ENCODE peak calls at places on chromosomes 12 and 14, in eight cellular contexts. One of them, this sample, is unnamed.

GRCh38 chr12:103269962-103270361 is 225.8 kb downstream of the C12orf42 start:
- DNase-seq in HepG2: no peak
- DNase-seq in progenitor cell of endocrine pancreas: no peak
- DNase-seq in BJ: no peak
- DNase-seq in choroid plexus epithelial cell: peak; percentile 0
- DNase-seq in spleen: no peak
- DNase-seq in dorsolateral prefrontal cortex: no peak
- DNase-seq in neural crest cell: no peak
- DNase-seq in this sample: no peak

GRCh38 chr14:69522026-69522425 is 37.5 kb downstream of the PLEKHD1 start:
- DNase-seq in HepG2: no peak
- DNase-seq in progenitor cell of endocrine pancreas: no peak
- DNase-seq in BJ: no peak
- DNase-seq in choroid plexus epithelial cell: no peak
- DNase-seq in spleen: no peak
- DNase-seq in dorsolateral prefrontal cortex: no peak
- DNase-seq in neural crest cell: no peak
- DNase-seq in this sample: no peak

GRCh38 chr12:95624544-95624943 is 73.3 kb upstream of the USP44 start:
- DNase-seq in HepG2: peak; percentile 28
- DNase-seq in progenitor cell of endocrine pancreas: no peak
- DNase-seq in BJ: no peak
- DNase-seq in choroid plexus epithelial cell: peak; percentile 41
- DNase-seq in spleen: no peak
- DNase-seq in dorsolateral prefrontal cortex: no peak
- DNase-seq in neural crest cell: no peak
- DNase-seq in this sample: no peak

GRCh38 chr12:62900686-62901272 is 34.2 kb downstream of the PPM1H start:
- DNase-seq in HepG2: peak; percentile 91
- DNase-seq in progenitor cell of endocrine pancreas: no peak
- DNase-seq in BJ: no peak
- DNase-seq in choroid plexus epithelial cell: no peak
- DNase-seq in spleen: no peak
- DNase-seq in dorsolateral prefrontal cortex: no peak
- DNase-seq in neural crest cell: no peak
- DNase-seq in this sample: no peak

GRCh38 chr14:30960216-30960615 is 65.2 kb upstream of the AP4S1 start:
- DNase-seq in HepG2: no peak
- DNase-seq in progenitor cell of endocrine pancreas: no peak
- DNase-seq in BJ: no peak
- DNase-seq in choroid plexus epithelial cell: no peak
- DNase-seq in spleen: no peak
- DNase-seq in dorsolateral prefrontal cortex: no peak
- DNase-seq in neural crest cell: no peak
- DNase-seq in this sample: no peak

GRCh38 chr14:103132381-103133212 is 9.3 kb downstream of the TNFAIP2 start:
- DNase-seq in HepG2: peak; percentile 62
- DNase-seq in progenitor cell of endocrine pancreas: no peak
- DNase-seq in BJ: no peak
- DNase-seq in choroid plexus epithelial cell: peak; percentile 89
- DNase-seq in spleen: peak; percentile 83
- DNase-seq in dorsolateral prefrontal cortex: no peak
- DNase-seq in neural crest cell: no peak
- DNase-seq in this sample: no peak

GRCh38 chr12:54009171-54010052 is 627 bp downstream of the HOXC8 start:
- DNase-seq in HepG2: no peak
- DNase-seq in progenitor cell of endocrine pancreas: no peak
- DNase-seq in BJ: no peak
- DNase-seq in choroid plexus epithelial cell: no peak
- DNase-seq in spleen: no peak
- DNase-seq in dorsolateral prefrontal cortex: no peak
- DNase-seq in neural crest cell: no peak
- DNase-seq in this sample: no peak

GRCh38 chr14:30283822-30284446 is 275.0 kb upstream of the G2E3 start:
- DNase-seq in HepG2: peak; percentile 37
- DNase-seq in progenitor cell of endocrine pancreas: no peak
- DNase-seq in BJ: no peak
- DNase-seq in choroid plexus epithelial cell: peak; percentile 83
- DNase-seq in spleen: no peak
- DNase-seq in dorsolateral prefrontal cortex: no peak
- DNase-seq in neural crest cell: peak; percentile 50
- DNase-seq in this sample: no peak

GRCh38 chr14:75273272-75274044 is 5.2 kb upstream of the FOS start:
- DNase-seq in HepG2: no peak
- DNase-seq in progenitor cell of endocrine pancreas: no peak
- DNase-seq in BJ: no peak
- DNase-seq in choroid plexus epithelial cell: peak; percentile 98
- DNase-seq in spleen: peak; percentile 36
- DNase-seq in dorsolateral prefrontal cortex: no peak
- DNase-seq in neural crest cell: no peak
- DNase-seq in this sample: no peak

GRCh38 chr14:104700747-104701215 is 11.4 kb downstream of the INF2 start:
- DNase-seq in HepG2: no peak
- DNase-seq in progenitor cell of endocrine pancreas: no peak
- DNase-seq in BJ: no peak
- DNase-seq in choroid plexus epithelial cell: no peak
- DNase-seq in spleen: no peak
- DNase-seq in dorsolateral prefrontal cortex: no peak
- DNase-seq in neural crest cell: no peak
- DNase-seq in this sample: no peak

GRCh38 chr14:105503918-105504692 is 13.1 kb downstream of the TEDC1 start:
- DNase-seq in HepG2: no peak
- DNase-seq in progenitor cell of endocrine pancreas: no peak
- DNase-seq in BJ: no peak
- DNase-seq in choroid plexus epithelial cell: no peak
- DNase-seq in spleen: no peak
- DNase-seq in dorsolateral prefrontal cortex: no peak
- DNase-seq in neural crest cell: no peak
- DNase-seq in this sample: no peak

GRCh38 chr12:1501695-1502440 is 92.5 kb downstream of the FBXL14 start:
- DNase-seq in HepG2: no peak
- DNase-seq in progenitor cell of endocrine pancreas: no peak
- DNase-seq in BJ: no peak
- DNase-seq in choroid plexus epithelial cell: no peak
- DNase-seq in spleen: no peak
- DNase-seq in dorsolateral prefrontal cortex: no peak
- DNase-seq in neural crest cell: no peak
- DNase-seq in this sample: no peak

GRCh38 chr14:54502602-54503001 is 7.1 kb upstream of the CGRRF1 start:
- DNase-seq in HepG2: no peak
- DNase-seq in progenitor cell of endocrine pancreas: no peak
- DNase-seq in BJ: no peak
- DNase-seq in choroid plexus epithelial cell: no peak
- DNase-seq in spleen: no peak
- DNase-seq in dorsolateral prefrontal cortex: no peak
- DNase-seq in neural crest cell: no peak
- DNase-seq in this sample: no peak

GRCh38 chr12:69342407-69342806 is 5.8 kb upstream of the LYZ start:
- DNase-seq in HepG2: no peak
- DNase-seq in progenitor cell of endocrine pancreas: no peak
- DNase-seq in BJ: no peak
- DNase-seq in choroid plexus epithelial cell: no peak
- DNase-seq in spleen: no peak
- DNase-seq in dorsolateral prefrontal cortex: no peak
- DNase-seq in neural crest cell: no peak
- DNase-seq in this sample: no peak

GRCh38 chr12:2547273-2548044 is 247.3 kb upstream of the FKBP4 start:
- DNase-seq in HepG2: no peak
- DNase-seq in progenitor cell of endocrine pancreas: no peak
- DNase-seq in BJ: no peak
- DNase-seq in choroid plexus epithelial cell: no peak
- DNase-seq in spleen: no peak
- DNase-seq in dorsolateral prefrontal cortex: no peak
- DNase-seq in neural crest cell: no peak
- DNase-seq in this sample: no peak

GRCh38 chr12:93078092-93078491 is 149.0 kb upstream of the EEA1 start:
- DNase-seq in HepG2: no peak
- DNase-seq in progenitor cell of endocrine pancreas: no peak
- DNase-seq in BJ: no peak
- DNase-seq in choroid plexus epithelial cell: no peak
- DNase-seq in spleen: no peak
- DNase-seq in dorsolateral prefrontal cortex: no peak
- DNase-seq in neural crest cell: no peak
- DNase-seq in this sample: no peak

GRCh38 chr14:38867561-38868150 is 235.4 kb downstream of the SEC23A start:
- DNase-seq in HepG2: peak; percentile 91
- DNase-seq in progenitor cell of endocrine pancreas: peak; percentile 63
- DNase-seq in BJ: peak; percentile 1
- DNase-seq in choroid plexus epithelial cell: peak; percentile 92
- DNase-seq in spleen: no peak
- DNase-seq in dorsolateral prefrontal cortex: peak; percentile 81
- DNase-seq in neural crest cell: peak; percentile 73
- DNase-seq in this sample: peak; percentile 68

GRCh38 chr12:113622410-113622809 is 150.7 kb upstream of the LHX5 start:
- DNase-seq in HepG2: no peak
- DNase-seq in progenitor cell of endocrine pancreas: no peak
- DNase-seq in BJ: no peak
- DNase-seq in choroid plexus epithelial cell: no peak
- DNase-seq in spleen: no peak
- DNase-seq in dorsolateral prefrontal cortex: no peak
- DNase-seq in neural crest cell: no peak
- DNase-seq in this sample: no peak

GRCh38 chr12:77973579-77973978 is 142.9 kb downstream of the NAV3 start:
- DNase-seq in HepG2: no peak
- DNase-seq in progenitor cell of endocrine pancreas: no peak
- DNase-seq in BJ: no peak
- DNase-seq in choroid plexus epithelial cell: no peak
- DNase-seq in spleen: no peak
- DNase-seq in dorsolateral prefrontal cortex: no peak
- DNase-seq in neural crest cell: no peak
- DNase-seq in this sample: no peak
- TF ChIP-seq CTCF in HepG2: no peak
- TF ChIP-seq CTCF in progenitor cell of endocrine pancreas: no peak
- TF ChIP-seq CTCF in BJ: no peak
- TF ChIP-seq CTCF in choroid plexus epithelial cell: no peak
- TF ChIP-seq CTCF in spleen: no peak
- TF ChIP-seq CTCF in dorsolateral prefrontal cortex: no peak
- TF ChIP-seq CTCF in neural crest cell: no peak
- TF ChIP-seq CTCF in this sample: no peak

DNA sequence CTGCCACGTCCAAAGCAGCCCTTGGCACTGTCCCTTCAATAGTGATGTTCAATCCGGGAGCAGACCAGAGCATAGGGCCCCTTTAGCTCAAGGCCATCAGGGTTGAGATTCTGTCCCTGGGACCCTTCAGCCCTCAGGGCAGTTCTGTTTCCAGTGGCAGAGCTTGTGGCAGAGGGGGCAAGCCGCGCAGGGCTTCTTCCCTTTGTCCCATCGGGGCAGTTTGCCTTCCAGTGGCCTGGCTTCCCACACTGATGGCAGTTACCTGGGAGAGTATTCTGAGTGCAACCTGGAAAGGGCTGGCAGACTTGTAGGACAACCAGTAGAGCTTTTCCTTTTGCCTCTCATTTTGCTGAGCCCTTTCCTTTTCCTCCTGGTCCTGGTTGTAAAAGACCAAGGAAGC is 43.7 kb upstream of the RNU6-8 start:
- DNase-seq in HepG2: no peak
- DNase-seq in progenitor cell of endocrine pancreas: no peak
- DNase-seq in BJ: no peak
- DNase-seq in choroid plexus epithelial cell: no peak
- DNase-seq in spleen: no peak
- DNase-seq in dorsolateral prefrontal cortex: no peak
- DNase-seq in neural crest cell: no peak
- DNase-seq in this sample: no peak
- TF ChIP-seq CTCF in HepG2: no peak
- TF ChIP-seq CTCF in progenitor cell of endocrine pancreas: no peak
- TF ChIP-seq CTCF in BJ: no peak
- TF ChIP-seq CTCF in choroid plexus epithelial cell: no peak
- TF ChIP-seq CTCF in spleen: no peak
- TF ChIP-seq CTCF in dorsolateral prefrontal cortex: no peak
- TF ChIP-seq CTCF in neural crest cell: no peak
- TF ChIP-seq CTCF in this sample: no peak

DNA sequence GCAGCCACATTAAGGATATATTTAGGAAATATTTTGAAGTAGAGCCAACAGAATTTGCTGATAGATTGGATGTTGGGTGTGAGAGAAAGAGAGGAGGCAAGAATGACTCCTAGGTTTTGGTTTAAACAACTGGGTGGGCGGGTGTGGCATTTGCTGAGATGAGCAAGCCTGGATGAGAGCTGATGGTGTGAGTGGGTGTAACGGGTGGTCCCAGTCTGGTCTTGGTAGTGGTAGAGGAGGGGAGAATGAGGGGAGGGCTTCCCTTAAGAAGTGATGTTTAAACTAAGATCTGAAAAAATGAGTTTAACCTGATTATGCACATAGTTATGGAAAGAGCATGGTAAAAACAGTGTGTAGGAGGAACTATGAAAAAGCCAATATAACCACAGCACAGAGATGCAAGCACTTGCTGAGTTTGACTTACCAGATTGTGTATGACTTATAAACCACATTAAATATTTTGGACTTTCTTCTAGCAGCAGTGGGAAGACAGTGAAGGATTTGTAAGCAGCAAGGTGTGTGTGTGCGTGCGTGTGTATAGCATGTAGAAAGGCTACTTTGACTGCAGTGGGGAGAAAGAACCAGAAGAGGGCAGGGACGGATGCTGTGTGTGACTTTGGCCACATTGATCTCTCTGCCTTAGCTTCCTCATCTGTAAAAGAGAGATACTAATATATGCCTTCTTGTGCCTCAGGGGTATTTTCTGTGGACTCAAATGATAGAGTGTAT is 139.7 kb downstream of the PRIMA1 start:
- DNase-seq in HepG2: peak; percentile 28
- DNase-seq in progenitor cell of endocrine pancreas: no peak
- DNase-seq in BJ: no peak
- DNase-seq in choroid plexus epithelial cell: peak; percentile 8
- DNase-seq in spleen: no peak
- DNase-seq in dorsolateral prefrontal cortex: no peak
- DNase-seq in neural crest cell: no peak
- DNase-seq in this sample: no peak
- TF ChIP-seq CTCF in HepG2: peak; percentile 70
- TF ChIP-seq CTCF in progenitor cell of endocrine pancreas: peak; percentile 57
- TF ChIP-seq CTCF in BJ: no peak
- TF ChIP-seq CTCF in choroid plexus epithelial cell: peak; percentile 24
- TF ChIP-seq CTCF in spleen: no peak
- TF ChIP-seq CTCF in dorsolateral prefrontal cortex: peak; percentile 13
- TF ChIP-seq CTCF in neural crest cell: peak; percentile 60
- TF ChIP-seq CTCF in this sample: no peak

DNA sequence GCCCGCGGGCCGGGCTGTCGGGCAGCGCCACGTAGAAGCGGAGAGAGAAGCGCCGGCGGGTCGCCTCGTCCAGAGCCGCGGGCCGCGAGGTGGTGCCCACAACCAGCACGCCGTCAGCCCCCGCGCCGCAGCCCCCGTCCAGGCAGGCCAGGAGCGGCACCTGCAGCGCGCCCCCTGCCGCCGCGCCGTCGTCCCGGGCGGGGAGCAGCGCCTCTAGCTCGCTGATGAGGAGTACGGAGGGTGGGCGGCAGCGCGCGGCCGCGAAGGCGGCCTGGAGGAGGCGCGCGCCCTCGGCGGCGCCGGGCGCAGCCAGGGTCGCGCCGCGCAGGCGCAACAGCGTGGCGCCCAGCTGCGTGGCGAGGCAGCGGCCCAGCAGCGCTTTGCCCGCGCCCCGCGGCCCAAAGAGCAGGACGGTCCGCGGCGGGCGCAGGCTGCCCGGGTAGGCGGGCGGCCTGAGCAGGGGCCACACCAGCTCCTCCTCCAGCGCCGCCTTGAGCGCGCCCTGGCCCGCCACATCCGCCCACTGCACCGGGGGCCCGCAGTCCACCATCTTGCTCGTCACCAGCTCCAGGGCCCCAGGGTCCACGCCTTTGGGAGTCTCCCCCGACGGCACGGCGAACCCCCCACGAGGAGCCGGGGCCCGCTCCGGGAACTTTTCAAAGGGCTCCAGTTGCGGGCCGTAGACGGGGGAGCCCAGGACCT is 27.6 kb downstream of the FIGNL2 start:
- DNase-seq in HepG2: no peak
- DNase-seq in progenitor cell of endocrine pancreas: peak; percentile 47
- DNase-seq in BJ: no peak
- DNase-seq in choroid plexus epithelial cell: no peak
- DNase-seq in spleen: peak; percentile 92
- DNase-seq in dorsolateral prefrontal cortex: peak; percentile 74
- DNase-seq in neural crest cell: peak; percentile 76
- DNase-seq in this sample: peak; percentile 66
- TF ChIP-seq CTCF in HepG2: no peak
- TF ChIP-seq CTCF in progenitor cell of endocrine pancreas: peak; percentile 45
- TF ChIP-seq CTCF in BJ: no peak
- TF ChIP-seq CTCF in choroid plexus epithelial cell: no peak
- TF ChIP-seq CTCF in spleen: peak; percentile 43
- TF ChIP-seq CTCF in dorsolateral prefrontal cortex: peak; percentile 11
- TF ChIP-seq CTCF in neural crest cell: peak; percentile 55
- TF ChIP-seq CTCF in this sample: no peak

This sample was measured in mesothelial cell of epicardium.